ENCODE peak calls at places on chromosomes 1 and 21, in ten cellular contexts. X, W, I, M, G, B, L, E, K and T are unnamed samples.

GRCh38 chr1:18820791-18821641 is 38.4 kb downstream of the TAS1R2 start:
- DNase-seq in X (peak; percentile 6), W (peak; percentile 53), I (peak; percentile 47), M (no peak), G (peak; percentile 2), B (peak; percentile 49), L (peak; percentile 91), E (peak; percentile 12), K (peak; percentile 4), T (peak; percentile 85)

GRCh38 chr1:25641931-25642611 is 25.5 kb downstream of the MAN1C1 start:
- DNase-seq in X (no peak), W (peak; percentile 90), I (peak; percentile 13), M (no peak), G (no peak), B (no peak), L (no peak), E (peak; percentile 23), K (no peak), T (no peak)

GRCh38 chr1:24347159-24347931 is 28.2 kb downstream of the GRHL3 start:
- DNase-seq in X (no peak), W (no peak), I (no peak), M (no peak), G (no peak), B (no peak), L (no peak), E (no peak), K (no peak), T (no peak)

GRCh38 chr1:219529116-219529515 is 83.8 kb downstream of the ZC3H11B start:
- DNase-seq in X (no peak), W (no peak), I (no peak), M (no peak), G (no peak), B (no peak), L (no peak), E (no peak), K (no peak), T (no peak)

GRCh38 chr1:109060707-109061106 is 15.1 kb downstream of the TAF13 start:
- DNase-seq in X (no peak), W (no peak), I (no peak), M (no peak), G (no peak), B (no peak), L (no peak), E (no peak), K (no peak), T (no peak)

GRCh38 chr1:36094621-36095061 is 5.9 kb downstream of the ADPRS start:
- DNase-seq in X (no peak), W (no peak), I (no peak), M (no peak), G (no peak), B (no peak), L (peak; percentile 62), E (no peak), K (no peak), T (no peak)

GRCh38 chr1:914891-915280 is 8.8 kb upstream of the SAMD11 start:
- DNase-seq in X (no peak), W (no peak), I (no peak), M (no peak), G (no peak), B (no peak), L (no peak), E (no peak), K (no peak), T (no peak)

GRCh38 chr1:117696567-117696966 is 90.7 kb downstream of the TENT5C start:
- DNase-seq in X (no peak), W (no peak), I (no peak), M (no peak), G (no peak), B (no peak), L (no peak), E (no peak), K (no peak), T (no peak)

GRCh38 chr1:233197940-233198339 is 97.6 kb downstream of the PCNX2 start:
- DNase-seq in X (peak; percentile 19), W (no peak), I (no peak), M (no peak), G (no peak), B (no peak), L (no peak), E (no peak), K (no peak), T (no peak)

GRCh38 chr1:170162385-170163226 is 16.8 kb downstream of the NTMT2 start:
- DNase-seq in X (no peak), W (no peak), I (peak; percentile 94), M (no peak), G (no peak), B (no peak), L (no peak), E (peak; percentile 96), K (no peak), T (no peak)

GRCh38 chr1:236688705-236689104 is 2.4 kb downstream of the ACTN2 start:
- DNase-seq in X (no peak), W (no peak), I (no peak), M (no peak), G (no peak), B (no peak), L (no peak), E (no peak), K (no peak), T (no peak)

GRCh38 chr1:114691061-114691460 is 4.3 kb downstream of the AMPD1 start:
- DNase-seq in X (no peak), W (no peak), I (no peak), M (no peak), G (no peak), B (no peak), L (no peak), E (no peak), K (no peak), T (no peak)

GRCh38 chr1:40982721-40983120 is 3.2 kb downstream of the CTPS1 start:
- DNase-seq in X (no peak), W (no peak), I (no peak), M (no peak), G (no peak), B (no peak), L (no peak), E (no peak), K (no peak), T (no peak)

GRCh38 chr21:26965567-26966359 is 1.1 kb downstream of the ADAMTS5 start:
- DNase-seq in X (no peak), W (no peak), I (no peak), M (no peak), G (no peak), B (no peak), L (peak; percentile 83), E (no peak), K (no peak), T (peak; percentile 71)

GRCh38 chr1:31033573-31033972 is 31.9 kb downstream of the PUM1 start:
- DNase-seq in X (no peak), W (no peak), I (no peak), M (no peak), G (no peak), B (no peak), L (no peak), E (no peak), K (no peak), T (no peak)

GRCh38 chr1:12505176-12505575 is 112.8 kb downstream of the DHRS3 start:
- DNase-seq in X (no peak), W (no peak), I (no peak), M (no peak), G (no peak), B (no peak), L (no peak), E (no peak), K (no peak), T (no peak)

GRCh38 chr21:17371470-17371869 is 141.4 kb upstream of the CXADR start:
- DNase-seq in X (no peak), W (no peak), I (peak; percentile 67), M (no peak), G (no peak), B (no peak), L (no peak), E (peak; percentile 34), K (no peak), T (no peak)